ENCODE peak calls at places on chromosomes 12 and 14, in six cellular contexts. One of them, this sample, is unnamed.

GRCh38 chr12:12818693-12819092 is 5.5 kb downstream of the DDX47 start:
- DNase-seq in head of caudate nucleus: no peak
- DNase-seq in HEK293T: no peak
- DNase-seq in mesothelial cell of epicardium: no peak
- DNase-seq in T-helper 2 cell: no peak
- DNase-seq in K562: no peak
- DNase-seq in this sample: no peak

GRCh38 chr12:29589271-29589670 is 91.8 kb upstream of the OVCH1 start:
- DNase-seq in HEK293T: no peak
- DNase-seq in head of caudate nucleus: no peak
- DNase-seq in T-helper 2 cell: no peak
- DNase-seq in K562: no peak
- DNase-seq in mesothelial cell of epicardium: no peak
- DNase-seq in this sample: no peak

GRCh38 chr12:96585977-96586376 is 96.6 kb downstream of the CFAP54 start:
- DNase-seq in mesothelial cell of epicardium: no peak
- DNase-seq in HEK293T: no peak
- DNase-seq in K562: no peak
- DNase-seq in T-helper 2 cell: no peak
- DNase-seq in head of caudate nucleus: no peak
- DNase-seq in this sample: no peak

GRCh38 chr12:51323317-51323960 is 535 bp downstream of the BIN2 start:
- DNase-seq in head of caudate nucleus: no peak
- DNase-seq in HEK293T: no peak
- DNase-seq in mesothelial cell of epicardium: no peak
- DNase-seq in K562: no peak
- DNase-seq in T-helper 2 cell: peak
- DNase-seq in this sample: no peak

GRCh38 chr12:15858348-15858747 is 23.8 kb upstream of the STRAP start:
- DNase-seq in head of caudate nucleus: no peak
- DNase-seq in mesothelial cell of epicardium: no peak
- DNase-seq in HEK293T: no peak
- DNase-seq in T-helper 2 cell: no peak
- DNase-seq in K562: no peak
- DNase-seq in this sample: no peak

GRCh38 chr14:98114122-98114895 is 1157.7 kb downstream of the BCL11B start:
- DNase-seq in T-helper 2 cell: no peak
- DNase-seq in K562: no peak
- DNase-seq in HEK293T: no peak
- DNase-seq in head of caudate nucleus: no peak
- DNase-seq in mesothelial cell of epicardium: no peak
- DNase-seq in this sample: no peak

GRCh38 chr12:11731455-11731854 is 82.0 kb downstream of the ETV6 start:
- DNase-seq in T-helper 2 cell: peak
- DNase-seq in mesothelial cell of epicardium: no peak
- DNase-seq in HEK293T: no peak
- DNase-seq in head of caudate nucleus: no peak
- DNase-seq in K562: no peak
- DNase-seq in this sample: no peak

GRCh38 chr12:121069206-121069605 is 30.2 kb upstream of the OASL start:
- DNase-seq in HEK293T: no peak
- DNase-seq in head of caudate nucleus: no peak
- DNase-seq in mesothelial cell of epicardium: no peak
- DNase-seq in K562: no peak
- DNase-seq in T-helper 2 cell: no peak
- DNase-seq in this sample: no peak

GRCh38 chr12:109863961-109864712 is 16.2 kb downstream of the GLTP start:
- DNase-seq in HEK293T: no peak
- DNase-seq in mesothelial cell of epicardium: no peak
- DNase-seq in K562: no peak
- DNase-seq in head of caudate nucleus: peak
- DNase-seq in T-helper 2 cell: peak
- DNase-seq in this sample: no peak

GRCh38 chr12:122420471-122421262 is 1.8 kb downstream of the CLIP1 start:
- DNase-seq in T-helper 2 cell: no peak
- DNase-seq in mesothelial cell of epicardium: no peak
- DNase-seq in K562: no peak
- DNase-seq in head of caudate nucleus: no peak
- DNase-seq in HEK293T: no peak
- DNase-seq in this sample: peak

GRCh38 chr12:68912916-68913315 is 20.1 kb downstream of the CPM start:
- DNase-seq in head of caudate nucleus: no peak
- DNase-seq in K562: no peak
- DNase-seq in HEK293T: no peak
- DNase-seq in mesothelial cell of epicardium: no peak
- DNase-seq in T-helper 2 cell: no peak
- DNase-seq in this sample: no peak

GRCh38 chr12:27711312-27711682 is 665 bp downstream of the MRPS35 start:
- DNase-seq in head of caudate nucleus: no peak
- DNase-seq in mesothelial cell of epicardium: no peak
- DNase-seq in K562: peak
- DNase-seq in T-helper 2 cell: peak
- DNase-seq in HEK293T: peak
- DNase-seq in this sample: no peak

GRCh38 chr12:56020437-56021189 is at the start of gene IKZF4:
- DNase-seq in head of caudate nucleus: peak
- DNase-seq in mesothelial cell of epicardium: peak
- DNase-seq in HEK293T: no peak
- DNase-seq in K562: peak
- DNase-seq in T-helper 2 cell: peak
- DNase-seq in this sample: no peak

GRCh38 chr12:12916135-12916956 is 25.0 kb downstream of the GPRC5A start:
- DNase-seq in HEK293T: peak
- DNase-seq in head of caudate nucleus: peak
- DNase-seq in mesothelial cell of epicardium: peak
- DNase-seq in T-helper 2 cell: peak
- DNase-seq in K562: peak
- DNase-seq in this sample: peak

GRCh38 chr14:24441904-24442239 is 704 bp downstream of the SDR39U1 start:
- DNase-seq in K562: no peak
- DNase-seq in HEK293T: no peak
- DNase-seq in head of caudate nucleus: no peak
- DNase-seq in T-helper 2 cell: no peak
- DNase-seq in mesothelial cell of epicardium: no peak
- DNase-seq in this sample: no peak

GRCh38 chr12:2836576-2836975 is 1.7 kb upstream of the NRIP2 start:
- DNase-seq in HEK293T: no peak
- DNase-seq in K562: no peak
- DNase-seq in head of caudate nucleus: no peak
- DNase-seq in T-helper 2 cell: no peak
- DNase-seq in mesothelial cell of epicardium: no peak
- DNase-seq in this sample: no peak

GRCh38 chr14:92475451-92476187 is 38.0 kb upstream of the RIN3 start:
- DNase-seq in K562: no peak
- DNase-seq in mesothelial cell of epicardium: peak
- DNase-seq in HEK293T: no peak
- DNase-seq in head of caudate nucleus: no peak
- DNase-seq in T-helper 2 cell: no peak
- DNase-seq in this sample: peak

GRCh38 chr14:61940669-61941420 is 178.6 kb downstream of the SNAPC1 start:
- DNase-seq in mesothelial cell of epicardium: no peak
- DNase-seq in HEK293T: no peak
- DNase-seq in K562: no peak
- DNase-seq in T-helper 2 cell: no peak
- DNase-seq in head of caudate nucleus: no peak
- DNase-seq in this sample: no peak

GRCh38 chr12:98409543-98409942 is 105.8 kb upstream of the TMPO start:
- DNase-seq in K562: no peak
- DNase-seq in head of caudate nucleus: no peak
- DNase-seq in HEK293T: no peak
- DNase-seq in T-helper 2 cell: no peak
- DNase-seq in mesothelial cell of epicardium: no peak
- DNase-seq in this sample: no peak

GRCh38 chr12:120234643-120235368 is 30.7 kb downstream of the PXN start:
- DNase-seq in T-helper 2 cell: no peak
- DNase-seq in K562: peak
- DNase-seq in mesothelial cell of epicardium: peak
- DNase-seq in head of caudate nucleus: peak
- DNase-seq in HEK293T: peak
- DNase-seq in this sample: peak

GRCh38 chr14:100201701-100202100 is 37.2 kb upstream of the YY1 start:
- DNase-seq in head of caudate nucleus: no peak
- DNase-seq in K562: no peak
- DNase-seq in mesothelial cell of epicardium: no peak
- DNase-seq in T-helper 2 cell: no peak
- DNase-seq in HEK293T: no peak
- DNase-seq in this sample: no peak

GRCh38 chr12:52121848-52122838 is 42.6 kb downstream of the SMIM41 start:
- DNase-seq in head of caudate nucleus: peak
- DNase-seq in mesothelial cell of epicardium: peak
- DNase-seq in HEK293T: peak
- DNase-seq in K562: peak
- DNase-seq in T-helper 2 cell: peak
- DNase-seq in this sample: no peak

GRCh38 chr14:99137913-99138571 is 134.0 kb downstream of the BCL11B start:
- DNase-seq in head of caudate nucleus: no peak
- DNase-seq in HEK293T: peak
- DNase-seq in mesothelial cell of epicardium: no peak
- DNase-seq in T-helper 2 cell: peak
- DNase-seq in K562: peak
- DNase-seq in this sample: peak

GRCh38 chr12:46798056-46798455 is 27.7 kb downstream of the SLC38A4 start:
- DNase-seq in T-helper 2 cell: no peak
- DNase-seq in mesothelial cell of epicardium: no peak
- DNase-seq in HEK293T: no peak
- DNase-seq in K562: no peak
- DNase-seq in head of caudate nucleus: no peak
- DNase-seq in this sample: no peak

GRCh38 chr12:6224550-6224949 is 24.4 kb downstream of the CD9 start:
- DNase-seq in T-helper 2 cell: no peak
- DNase-seq in K562: no peak
- DNase-seq in mesothelial cell of epicardium: no peak
- DNase-seq in head of caudate nucleus: peak
- DNase-seq in HEK293T: no peak
- DNase-seq in this sample: no peak

GRCh38 chr14:101780887-101781239 is 19.4 kb downstream of the PPP2R5C start:
- DNase-seq in T-helper 2 cell: no peak
- DNase-seq in mesothelial cell of epicardium: no peak
- DNase-seq in HEK293T: no peak
- DNase-seq in K562: no peak
- DNase-seq in head of caudate nucleus: no peak
- DNase-seq in this sample: no peak

GRCh38 chr14:72128629-72129028 is 196.4 kb downstream of the RGS6 start:
- DNase-seq in mesothelial cell of epicardium: no peak
- DNase-seq in HEK293T: no peak
- DNase-seq in T-helper 2 cell: peak
- DNase-seq in K562: no peak
- DNase-seq in head of caudate nucleus: no peak
- DNase-seq in this sample: no peak

This sample was measured in suprapubic skin.